ENCODE peak calls at places on chromosomes 13 and 19, in seven cellular contexts. N, Z, R, P, K, Q and C are unnamed samples.

GRCh38 chr19:16452321-16452720 is 19.4 kb downstream of the EPS15L1 start:
- DNase-seq in Z (no peak), P (no peak), Q (no peak), N (no peak), R (no peak), K (no peak), C (no peak)

GRCh38 chr13:42279080-42279479 is 7.1 kb downstream of the AKAP11 start:
- DNase-seq in Z (no peak), P (no peak), R (peak), N (no peak), K (peak), Q (no peak), C (no peak)

GRCh38 chr19:7603919-7604318 is 8.3 kb downstream of the CAMSAP3 start:
- DNase-seq in Q (no peak), N (no peak), K (peak), Z (no peak), R (no peak), P (no peak), C (no peak)

GRCh38 chr19:40400521-40400920 is 10.5 kb upstream of the HIPK4 start:
- DNase-seq in N (no peak), Z (no peak), Q (no peak), P (peak), K (no peak), R (peak), C (no peak)

GRCh38 chr13:114248011-114248410 is 13.3 kb downstream of the CDC16 start:
- DNase-seq in Q (no peak), R (no peak), N (no peak), P (no peak), K (no peak), Z (peak), C (no peak)

GRCh38 chr13:20921572-20921971 is 19.0 kb upstream of the XPO4 start:
- DNase-seq in Z (no peak), Q (no peak), R (no peak), N (no peak), P (no peak), K (no peak), C (no peak)

GRCh38 chr19:35216026-35216832 is 12.3 kb downstream of the FAM187B start:
- DNase-seq in Q (no peak), R (peak), P (no peak), K (no peak), N (no peak), Z (no peak), C (no peak)

GRCh38 chr19:33535176-33535575 is 13.6 kb upstream of the PEPD start:
- DNase-seq in Q (no peak), R (peak), N (no peak), K (no peak), P (no peak), Z (no peak), C (no peak)

GRCh38 chr19:13463296-13463695 is 43.0 kb downstream of the CACNA1A start:
- DNase-seq in P (peak), N (peak), K (peak), Q (no peak), R (peak), Z (no peak), C (peak)

GRCh38 chr13:39095500-39095899 is 57.2 kb downstream of the NHLRC3 start:
- DNase-seq in R (no peak), K (no peak), N (no peak), P (no peak), Q (no peak), Z (no peak), C (no peak)

GRCh38 chr13:44868397-44868796 is 120.9 kb downstream of the NUFIP1 start:
- DNase-seq in P (no peak), R (no peak), K (no peak), Q (no peak), Z (no peak), N (no peak), C (no peak)

GRCh38 chr13:43676320-43676719 is 110.5 kb downstream of the ENOX1 start:
- DNase-seq in K (no peak), P (no peak), Q (no peak), R (peak), N (no peak), Z (no peak), C (no peak)

GRCh38 chr13:45468676-45469075 is 3.9 kb downstream of the COG3 start:
- DNase-seq in R (no peak), Z (no peak), K (no peak), P (no peak), Q (no peak), N (no peak), C (no peak)

GRCh38 chr19:19278315-19278714 is 5.2 kb upstream of the TM6SF2 start:
- DNase-seq in K (no peak), R (no peak), N (no peak), Q (no peak), Z (no peak), P (no peak), C (no peak)

GRCh38 chr19:18895038-18895827 is 725 bp downstream of the CERS1 start:
- DNase-seq in K (peak), P (peak), Z (peak), N (peak), R (peak), Q (peak), C (peak)

GRCh38 chr13:46633416-46633815 is 80.4 kb downstream of the LRCH1 start:
- DNase-seq in P (no peak), Z (peak), R (peak), Q (no peak), N (no peak), K (no peak), C (peak)

GRCh38 chr19:18263324-18264215 is 10.7 kb downstream of the IQCN start:
- DNase-seq in R (no peak), P (no peak), Z (no peak), Q (peak), K (no peak), N (no peak), C (no peak)

GRCh38 chr19:3073159-3073563 is 10.9 kb upstream of the TLE5 start:
- DNase-seq in R (peak), Z (peak), N (no peak), Q (no peak), K (peak), P (no peak), C (no peak)

GRCh38 chr13:113934576-113934975 is 39.3 kb downstream of the C13orf46 start:
- DNase-seq in R (no peak), N (no peak), K (no peak), Q (peak), Z (no peak), P (no peak), C (no peak)

GRCh38 chr13:36344173-36344572 is 2.0 kb downstream of the SPART start:
- DNase-seq in P (no peak), R (peak), K (peak), Q (peak), N (peak), Z (peak), C (no peak)

GRCh38 chr13:26601669-26602068 is 44.2 kb downstream of the WASF3 start:
- DNase-seq in N (no peak), R (peak), Q (no peak), P (no peak), Z (peak), K (peak), C (peak)

GRCh38 chr13:30664689-30665088 is 47.0 kb downstream of the USPL1 start:
- DNase-seq in K (no peak), Q (no peak), R (no peak), N (no peak), Z (no peak), P (no peak), C (no peak)

GRCh38 chr19:37221136-37221535 is 3.1 kb downstream of the ZNF383 start:
- DNase-seq in Q (no peak), R (no peak), P (no peak), Z (no peak), K (no peak), N (no peak), C (no peak)

GRCh38 chr13:45082964-45083363 is 37.3 kb upstream of the GTF2F2 start:
- DNase-seq in Z (no peak), R (peak), N (no peak), P (no peak), Q (no peak), K (no peak), C (peak)

GRCh38 chr13:23799945-23800344 is 89.3 kb downstream of the MIPEP start:
- DNase-seq in Q (no peak), K (no peak), R (peak), N (no peak), P (no peak), Z (peak), C (no peak)

GRCh38 chr13:34941436-34941834 is 635 bp upstream of the NBEA start:
- DNase-seq in R (no peak), K (no peak), Z (no peak), P (peak), N (no peak), Q (no peak), C (no peak)

GRCh38 chr13:79155883-79156282 is 250.2 kb downstream of the RBM26 start:
- DNase-seq in Q (no peak), P (no peak), N (no peak), R (no peak), K (no peak), Z (no peak), C (no peak)

GRCh38 chr13:104320446-104320845 is 1254.2 kb upstream of the SLC10A2 start:
- DNase-seq in Z (no peak), Q (no peak), P (no peak), R (no peak), N (no peak), K (no peak), C (no peak)

GRCh38 chr13:113567681-113568080 is 16.9 kb upstream of the TFDP1 start:
- DNase-seq in P (peak), K (no peak), N (no peak), Z (no peak), R (no peak), Q (no peak), C (no peak)

DNA sequence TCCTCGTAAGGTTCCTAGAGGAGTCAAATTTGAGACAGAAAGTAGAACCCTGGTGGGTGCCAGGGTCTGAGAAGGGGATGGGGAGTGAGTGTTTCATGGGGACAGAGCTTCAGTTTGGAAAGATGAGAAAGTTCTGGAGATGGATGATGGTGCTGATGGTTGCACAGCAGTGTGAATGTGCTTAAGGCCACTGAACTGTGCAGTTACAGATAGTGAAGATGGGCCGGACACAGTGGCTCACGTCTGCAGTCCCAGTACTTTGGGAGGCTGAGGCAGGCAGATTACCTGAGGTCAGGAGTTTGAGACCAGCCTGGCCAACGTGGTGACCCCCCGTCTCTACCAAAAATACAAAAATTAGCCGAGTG is 917 bp downstream of the SPC24 start:
- DNase-seq in R (no peak), Q (no peak), P (no peak), N (no peak), Z (no peak), K (no peak), C (no peak)
- H3K4me3 ChIP-seq in R (peak), Q (no peak), P (no peak), N (no peak), Z (peak), K (peak), C (peak)

GRCh38 chr13:22175815-22176214 is 504.9 kb downstream of the FGF9 start:
- DNase-seq in N (no peak), Q (no peak), P (no peak), R (no peak), Z (no peak), K (peak), C (no peak)

GRCh38 chr13:22173605-22174004 is 502.7 kb downstream of the FGF9 start:
- DNase-seq in P (no peak), Q (no peak), N (no peak), Z (peak), R (peak), K (no peak), C (peak)

GRCh38 chr13:22175211-22175610 is 504.3 kb downstream of the FGF9 start:
- DNase-seq in Q (no peak), R (no peak), P (peak), Z (no peak), K (peak), N (no peak), C (no peak)

GRCh38 chr13:22176968-22177545 is 506.2 kb downstream of the FGF9 start:
- DNase-seq in N (no peak), Z (no peak), R (no peak), K (no peak), P (no peak), Q (no peak), C (no peak)

GRCh38 chr13:22178878-22179277 is 508.0 kb downstream of the FGF9 start:
- DNase-seq in K (no peak), Q (no peak), R (no peak), P (no peak), Z (no peak), N (no peak), C (no peak)
- H3K4me3 ChIP-seq in K (no peak), Q (no peak), R (no peak), P (no peak), Z (no peak), N (no peak), C (no peak)

GRCh38 chr19:48254529-48254970 is 1.2 kb downstream of the CARD8 start:
- DNase-seq in K (no peak), R (no peak), N (no peak), Z (no peak), P (no peak), Q (no peak), C (no peak)
- H3K4me3 ChIP-seq in K (peak), R (peak), N (no peak), Z (peak), P (no peak), Q (peak), C (peak)

GRCh38 chr19:4814625-4815425 is 16.7 kb downstream of the TICAM1 start:
- DNase-seq in R (peak), N (no peak), Z (peak), P (no peak), Q (no peak), K (no peak), C (no peak)
- H3K4me3 ChIP-seq in R (no peak), N (no peak), Z (peak), P (no peak), Q (no peak), K (no peak), C (peak)

GRCh38 chr13:77697208-77698103 is at the start of gene SLAIN1:
- DNase-seq in K (peak), N (peak), R (peak), Q (peak), P (peak), Z (peak), C (peak)

GRCh38 chr13:77696006-77696862 is 1.3 kb upstream of the SLAIN1 start:
- DNase-seq in Q (no peak), Z (no peak), N (peak), P (no peak), R (no peak), K (no peak), C (peak)

GRCh38 chr13:77698211-77699058 is 948 bp downstream of the SLAIN1 start:
- DNase-seq in K (peak), R (no peak), N (peak), Q (peak), P (peak), Z (peak), C (peak)

GRCh38 chr13:77699059-77699680 is 1.7 kb downstream of the SLAIN1 start:
- DNase-seq in K (peak), N (no peak), P (no peak), Q (no peak), R (no peak), Z (peak), C (no peak)

GRCh38 chr13:77696863-77697207 is 652 bp upstream of the SLAIN1 start:
- DNase-seq in Z (no peak), K (no peak), Q (no peak), N (no peak), R (no peak), P (no peak), C (no peak)
- H3K4me3 ChIP-seq in Z (peak), K (peak), Q (peak), N (peak), R (no peak), P (peak), C (peak)

GRCh38 chr19:46372901-46373572 is 26.1 kb downstream of the PPP5C start:
- DNase-seq in K (peak), N (no peak), Q (no peak), R (peak), Z (peak), P (no peak), C (peak)

GRCh38 chr19:46376241-46377153 is 29.6 kb downstream of the PPP5C start:
- DNase-seq in Q (no peak), K (peak), N (no peak), R (no peak), Z (no peak), P (no peak), C (no peak)

GRCh38 chr19:46371371-46371901 is 24.5 kb downstream of the PPP5C start:
- DNase-seq in K (no peak), R (no peak), Z (no peak), P (no peak), N (no peak), Q (no peak), C (no peak)

GRCh38 chr19:46374526-46375475 is 27.9 kb downstream of the PPP5C start:
- DNase-seq in R (no peak), N (peak), Z (no peak), Q (no peak), P (no peak), K (peak), C (no peak)

DNA sequence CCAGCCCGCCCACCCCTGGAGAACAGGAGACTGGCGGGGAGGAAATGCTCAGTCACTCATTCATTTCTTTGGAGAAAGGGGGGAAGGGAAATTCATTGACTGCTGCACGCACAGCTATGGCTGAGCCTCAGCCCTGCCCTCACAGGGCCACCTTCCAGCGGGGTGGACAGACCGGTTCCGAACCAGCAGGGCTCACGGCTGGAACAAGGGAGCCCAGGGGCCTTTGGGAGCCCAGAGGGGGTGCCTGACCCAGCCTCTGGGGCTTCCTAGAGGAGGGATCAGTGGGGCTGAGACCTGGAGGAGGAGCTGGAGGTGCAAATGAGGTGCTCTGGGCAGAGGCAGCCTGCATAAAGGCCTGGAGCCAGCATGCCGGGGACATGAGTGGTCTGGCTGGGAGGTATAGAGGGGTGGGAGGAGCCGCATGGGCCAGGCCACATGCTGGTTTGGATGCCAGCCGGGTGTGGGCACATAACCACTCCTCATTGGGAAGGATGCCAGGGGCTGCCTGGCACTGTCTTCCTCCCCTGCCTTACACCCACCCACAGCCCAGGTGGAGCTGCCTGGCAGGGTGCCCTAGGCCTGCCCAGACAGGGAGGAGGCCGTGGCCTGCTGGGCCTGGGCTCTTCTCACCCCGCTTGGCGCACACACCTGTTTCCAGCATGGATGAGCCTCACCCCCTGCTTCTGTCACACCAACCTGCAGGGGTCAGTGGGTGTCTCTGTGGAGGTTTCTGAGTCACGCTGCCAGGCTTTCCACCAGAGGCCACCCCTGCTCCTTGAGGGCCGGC is 26.9 kb downstream of the PPP5C start:
- DNase-seq in K (no peak), P (no peak), N (peak), R (peak), Z (peak), Q (no peak), C (peak)
- H3K4me3 ChIP-seq in K (no peak), P (no peak), N (no peak), R (no peak), Z (no peak), Q (no peak), C (no peak)

DNA sequence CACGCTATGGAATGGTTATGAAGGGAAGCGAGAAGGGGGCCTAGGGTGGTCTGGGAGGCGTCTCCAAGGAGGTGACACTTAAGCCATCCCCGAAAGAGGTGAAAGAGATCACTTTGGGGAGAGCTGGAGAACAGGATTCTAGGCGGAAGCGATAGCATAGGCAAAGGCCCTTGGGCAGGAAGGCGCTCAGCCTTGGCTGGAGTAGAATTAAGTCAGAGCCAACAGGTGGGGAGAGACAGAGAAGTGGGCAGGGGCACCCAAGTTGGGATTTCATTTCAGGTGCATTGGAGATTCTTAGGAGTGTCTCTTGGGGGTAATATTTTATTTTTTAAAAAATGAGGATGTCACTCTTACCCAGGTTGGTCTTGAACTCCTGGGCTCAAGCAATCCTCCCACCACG is 9.6 kb downstream of the SNRPD2 start:
- DNase-seq in P (no peak), R (no peak), Z (no peak), Q (no peak), N (no peak), K (no peak), C (no peak)
- H3K4me3 ChIP-seq in P (no peak), R (no peak), Z (peak), Q (no peak), N (no peak), K (no peak), C (peak)

GRCh38 chr19:15429825-15430467 is 11.2 kb upstream of the AKAP8L start:
- DNase-seq in Q (no peak), P (no peak), R (no peak), Z (no peak), K (no peak), N (no peak), C (no peak)

GRCh38 chr19:15431396-15432017 is 12.7 kb upstream of the AKAP8L start:
- DNase-seq in Q (no peak), N (no peak), R (no peak), Z (no peak), K (no peak), P (no peak), C (no peak)

GRCh38 chr19:15432018-15432494 is 13.3 kb upstream of the AKAP8L start:
- DNase-seq in Z (no peak), N (no peak), P (no peak), Q (no peak), K (no peak), R (no peak), C (no peak)

GRCh38 chr19:15428956-15429824 is 10.4 kb upstream of the AKAP8L start:
- DNase-seq in P (no peak), Q (no peak), K (no peak), R (no peak), Z (no peak), N (no peak), C (no peak)

DNA sequence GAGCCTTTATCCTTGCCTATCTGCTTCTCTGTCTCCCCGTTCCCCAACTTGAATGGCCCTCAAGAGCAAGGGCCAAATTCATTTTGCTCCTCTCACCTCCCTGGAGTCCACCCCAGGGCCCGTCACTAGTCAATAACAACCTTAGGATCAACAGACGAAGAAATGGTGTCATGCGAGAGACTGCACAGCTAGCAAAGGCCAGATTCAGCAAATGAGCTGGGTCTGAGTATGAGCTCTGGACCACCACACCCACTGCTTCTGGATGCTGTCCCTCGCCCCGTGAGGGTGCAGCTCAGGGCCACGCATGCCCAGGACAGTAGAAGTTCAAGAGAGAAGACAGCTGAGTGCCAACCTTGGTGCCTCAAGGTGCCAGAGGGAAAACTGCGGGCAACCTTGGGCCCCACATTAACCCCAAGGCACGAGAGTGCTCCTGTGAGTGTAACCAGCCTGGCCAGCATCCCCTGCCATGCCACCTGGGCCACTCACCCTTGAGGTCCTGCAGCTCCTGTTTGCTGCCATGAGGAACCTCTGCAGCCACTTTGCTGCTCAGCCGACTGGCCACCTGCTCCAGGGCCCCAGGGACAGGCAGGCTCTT is 11.8 kb upstream of the AKAP8L start:
- DNase-seq in K (no peak), Q (no peak), P (no peak), N (no peak), Z (no peak), R (no peak), C (no peak)
- H3K4me3 ChIP-seq in K (no peak), Q (no peak), P (no peak), N (no peak), Z (peak), R (no peak), C (peak)